ENCODE peak calls at places on chromosomes 2 and 18, in five cellular contexts. One of them, this sample, is unnamed.

GRCh38 chr2:230687498-230687897 is 25.1 kb upstream of the CAB39 start:
- DNase-seq in stimulated activated CD4-positive, alpha-beta T cell treated with anti-CD3 and anti-CD28 coated beads, Interleukin-15, amount 100 ng/mL, for 48 hours: no peak
- DNase-seq in NCI-H69: no peak
- DNase-seq in retinal pigment epithelial cell: no peak
- DNase-seq in NT2/D1: no peak
- DNase-seq in this sample: no peak

GRCh38 chr2:75558786-75559428 is 1.8 kb downstream of the EVA1A start:
- DNase-seq in stimulated activated CD4-positive, alpha-beta T cell treated with anti-CD3 and anti-CD28 coated beads, Interleukin-15, amount 100 ng/mL, for 48 hours: no peak
- DNase-seq in NCI-H69: no peak
- DNase-seq in retinal pigment epithelial cell: no peak
- DNase-seq in NT2/D1: no peak
- DNase-seq in this sample: no peak

GRCh38 chr2:231664727-231665126 is 43.6 kb upstream of the PTMA start:
- DNase-seq in stimulated activated CD4-positive, alpha-beta T cell treated with anti-CD3 and anti-CD28 coated beads, Interleukin-15, amount 100 ng/mL, for 48 hours: no peak
- DNase-seq in NCI-H69: no peak
- DNase-seq in retinal pigment epithelial cell: no peak
- DNase-seq in NT2/D1: no peak
- DNase-seq in this sample: no peak

GRCh38 chr2:64645014-64645418 is 8.7 kb downstream of the SERTAD2 start:
- DNase-seq in stimulated activated CD4-positive, alpha-beta T cell treated with anti-CD3 and anti-CD28 coated beads, Interleukin-15, amount 100 ng/mL, for 48 hours: no peak
- DNase-seq in NCI-H69: peak
- DNase-seq in retinal pigment epithelial cell: peak
- DNase-seq in NT2/D1: peak
- DNase-seq in this sample: no peak

GRCh38 chr2:73063909-73064875 is 7.3 kb downstream of the SFXN5 start:
- DNase-seq in stimulated activated CD4-positive, alpha-beta T cell treated with anti-CD3 and anti-CD28 coated beads, Interleukin-15, amount 100 ng/mL, for 48 hours: no peak
- DNase-seq in NCI-H69: peak
- DNase-seq in retinal pigment epithelial cell: no peak
- DNase-seq in NT2/D1: peak
- DNase-seq in this sample: no peak

GRCh38 chr2:45005261-45006002 is 3.8 kb downstream of the SIX2 start:
- DNase-seq in stimulated activated CD4-positive, alpha-beta T cell treated with anti-CD3 and anti-CD28 coated beads, Interleukin-15, amount 100 ng/mL, for 48 hours: no peak
- DNase-seq in NCI-H69: no peak
- DNase-seq in retinal pigment epithelial cell: no peak
- DNase-seq in NT2/D1: no peak
- DNase-seq in this sample: no peak

GRCh38 chr2:240999873-241000541 is 1.6 kb downstream of the SNED1 start:
- DNase-seq in stimulated activated CD4-positive, alpha-beta T cell treated with anti-CD3 and anti-CD28 coated beads, Interleukin-15, amount 100 ng/mL, for 48 hours: no peak
- DNase-seq in NCI-H69: no peak
- DNase-seq in retinal pigment epithelial cell: no peak
- DNase-seq in NT2/D1: no peak
- DNase-seq in this sample: no peak

GRCh38 chr2:204628926-204629661 is 83.8 kb downstream of the PARD3B start:
- DNase-seq in stimulated activated CD4-positive, alpha-beta T cell treated with anti-CD3 and anti-CD28 coated beads, Interleukin-15, amount 100 ng/mL, for 48 hours: no peak
- DNase-seq in NCI-H69: peak
- DNase-seq in retinal pigment epithelial cell: no peak
- DNase-seq in NT2/D1: no peak
- DNase-seq in this sample: no peak

GRCh38 chr18:45249306-45249705 is 366.0 kb upstream of the SLC14A2 start:
- DNase-seq in stimulated activated CD4-positive, alpha-beta T cell treated with anti-CD3 and anti-CD28 coated beads, Interleukin-15, amount 100 ng/mL, for 48 hours: no peak
- DNase-seq in NCI-H69: no peak
- DNase-seq in retinal pigment epithelial cell: no peak
- DNase-seq in NT2/D1: no peak
- DNase-seq in this sample: no peak

This sample was measured in iPS DF 6.9.